ENCODE peak calls at places on chromosome 13, in four cellular contexts. One of them, this sample, is unnamed.

GRCh38 chr13:105410602-105411001 is 1124.9 kb downstream of the EFNB2 start:
- DNase-seq in effector CD4-positive, alpha-beta T cell: no peak
- DNase-seq in thyroid gland: peak
- DNase-seq in left ventricle myocardium superior: peak
- DNase-seq in this sample: no peak

GRCh38 chr13:42539670-42540069 is 34.3 kb upstream of the TNFSF11 start:
- DNase-seq in effector CD4-positive, alpha-beta T cell: no peak
- DNase-seq in thyroid gland: no peak
- DNase-seq in left ventricle myocardium superior: no peak
- DNase-seq in this sample: no peak

GRCh38 chr13:94711561-94712286 is 621 bp downstream of the SOX21 start:
- DNase-seq in effector CD4-positive, alpha-beta T cell: no peak
- DNase-seq in thyroid gland: peak
- DNase-seq in left ventricle myocardium superior: no peak
- DNase-seq in this sample: no peak

GRCh38 chr13:89097994-89098393 is 1426.8 kb downstream of the SLITRK5 start:
- DNase-seq in effector CD4-positive, alpha-beta T cell: no peak
- DNase-seq in thyroid gland: no peak
- DNase-seq in left ventricle myocardium superior: no peak
- DNase-seq in this sample: no peak

GRCh38 chr13:73179906-73180305 is 121.1 kb downstream of the KLF5 start:
- DNase-seq in effector CD4-positive, alpha-beta T cell: no peak
- DNase-seq in thyroid gland: no peak
- DNase-seq in left ventricle myocardium superior: no peak
- DNase-seq in this sample: no peak

GRCh38 chr13:59722580-59722900 is 441.2 kb downstream of the DIAPH3 start:
- DNase-seq in effector CD4-positive, alpha-beta T cell: no peak
- DNase-seq in thyroid gland: no peak
- DNase-seq in left ventricle myocardium superior: no peak
- DNase-seq in this sample: no peak

GRCh38 chr13:99909836-99910619 is 61.5 kb downstream of the ZIC5 start:
- DNase-seq in effector CD4-positive, alpha-beta T cell: no peak
- DNase-seq in thyroid gland: no peak
- DNase-seq in left ventricle myocardium superior: peak
- DNase-seq in this sample: no peak

GRCh38 chr13:25899464-25899863 is 152.4 kb downstream of the SHISA2 start:
- DNase-seq in effector CD4-positive, alpha-beta T cell: no peak
- DNase-seq in thyroid gland: no peak
- DNase-seq in left ventricle myocardium superior: no peak
- DNase-seq in this sample: no peak

GRCh38 chr13:20960663-20961309 is 58.2 kb upstream of the XPO4 start:
- DNase-seq in effector CD4-positive, alpha-beta T cell: no peak
- DNase-seq in thyroid gland: peak
- DNase-seq in left ventricle myocardium superior: no peak
- DNase-seq in this sample: no peak

GRCh38 chr13:32134991-32135390 is 103.4 kb downstream of the FRY start:
- DNase-seq in effector CD4-positive, alpha-beta T cell: no peak
- DNase-seq in thyroid gland: no peak
- DNase-seq in left ventricle myocardium superior: no peak
- DNase-seq in this sample: no peak